ENCODE peak calls at places on chromosomes 1 and 21, in five cellular contexts. Y, A, J, P and Q are unnamed samples. For H3K4me1, the result is how much of the 10 kb centered on the place peaks cover.

GRCh38 chr1:115647919-115648597 is 6.3 kb downstream of the VANGL1 start:
- DNase-seq in A (no peak), J (no peak), P (no peak), Y (no peak), Q (no peak)

GRCh38 chr1:35120458-35121133 is 41.4 kb downstream of the ZMYM1 start:
- DNase-seq in P (peak), A (no peak), J (no peak), Y (peak), Q (no peak)

GRCh38 chr1:26697978-26698849 is 2.4 kb downstream of the ARID1A start:
- DNase-seq in J (peak), P (peak), A (peak), Y (peak), Q (peak)

GRCh38 chr1:53559854-53560571 is 100.8 kb downstream of the DMRTB1 start:
- DNase-seq in J (no peak), Y (no peak), A (no peak), P (no peak), Q (no peak)

GRCh38 chr1:171841931-171842723 is 829 bp downstream of the DNM3 start:
- DNase-seq in J (peak), A (no peak), Y (peak), P (peak), Q (peak)

GRCh38 chr1:92850019-92850418 is 18.2 kb downstream of the RPL5 start:
- DNase-seq in J (no peak), Y (no peak), P (no peak), A (no peak), Q (no peak)

GRCh38 chr1:178648159-178648558 is 76.9 kb upstream of the RALGPS2 start:
- DNase-seq in J (no peak), Y (no peak), A (no peak), P (no peak), Q (no peak)

GRCh38 chr1:223717695-223718363 is 5.5 kb downstream of the CAPN2 start:
- DNase-seq in Y (no peak), J (no peak), A (no peak), P (no peak), Q (no peak)

GRCh38 chr1:22930235-22930912 is 42.3 kb downstream of the LACTBL1 start:
- DNase-seq in Y (peak), A (peak), J (peak), P (peak), Q (no peak)

GRCh38 chr21:35481005-35481404 is 431.9 kb upstream of the RUNX1 start:
- DNase-seq in J (no peak), P (no peak), Y (peak), A (no peak), Q (no peak)

GRCh38 chr1:165688046-165688445 is 10.3 kb downstream of the ALDH9A1 start:
- DNase-seq in Y (no peak), J (no peak), P (no peak), A (no peak), Q (no peak)

GRCh38 chr1:76153856-76154212 is 79.3 kb downstream of the ST6GALNAC3 start:
- DNase-seq in J (no peak), Y (no peak), P (no peak), A (no peak), Q (no peak)

GRCh38 chr1:11794446-11795237 is 11.1 kb downstream of the MTHFR start:
- DNase-seq in Y (no peak), A (no peak), P (no peak), J (no peak), Q (no peak)

GRCh38 chr1:163085041-163085903 is 16.1 kb downstream of the RGS4 start:
- DNase-seq in Y (no peak), J (no peak), P (no peak), A (no peak), Q (no peak)

GRCh38 chr1:178651742-178652141 is 73.3 kb upstream of the RALGPS2 start:
- DNase-seq in A (no peak), Y (no peak), P (no peak), J (no peak), Q (no peak)

GRCh38 chr1:217109928-217110327 is 386.7 kb upstream of the ESRRG start:
- DNase-seq in J (no peak), A (no peak), Y (no peak), P (no peak), Q (no peak)

GRCh38 chr1:119298687-119299086 is 69.9 kb upstream of the HAO2 start:
- DNase-seq in J (no peak), Y (peak), A (no peak), P (no peak), Q (no peak)

GRCh38 chr1:171910786-171911185 is 69.5 kb downstream of the DNM3 start:
- DNase-seq in J (no peak), Y (no peak), P (no peak), A (no peak), Q (no peak)

GRCh38 chr1:240999826-241000225 is 357.2 kb downstream of the RGS7 start:
- DNase-seq in J (no peak), Y (no peak), A (no peak), P (no peak), Q (no peak)

GRCh38 chr1:151189638-151190445 is at the start of gene VPS72:
- DNase-seq in Y (peak), A (peak), P (peak), J (peak), Q (peak)

GRCh38 chr1:234624718-234625117 is 14.7 kb upstream of the IRF2BP2 start:
- DNase-seq in A (no peak), J (no peak), Y (no peak), P (no peak), Q (no peak)

GRCh38 chr1:53295746-53296722 is 31.8 kb downstream of the LRP8 start:
- DNase-seq in Y (peak), A (no peak), P (no peak), J (peak), Q (no peak)

GRCh38 chr1:6691507-6691906 is 10.1 kb downstream of the DNAJC11 start:
- DNase-seq in Y (no peak), P (no peak), A (no peak), J (no peak), Q (no peak)

GRCh38 chr1:68703921-68704354 is 207.1 kb upstream of the DEPDC1 start:
- DNase-seq in J (no peak), A (no peak), P (no peak), Y (no peak), Q (no peak)

GRCh38 chr1:178224358-178224757 is 130.5 kb downstream of the RASAL2 start:
- DNase-seq in P (no peak), J (no peak), Y (peak), A (no peak), Q (no peak)

GRCh38 chr21:36323032-36323431 is 3.0 kb downstream of the MORC3 start:
- DNase-seq in A (no peak), Y (no peak), J (no peak), P (no peak), Q (no peak)

GRCh38 chr1:201366696-201367095 is 10.8 kb downstream of the TNNT2 start:
- DNase-seq in J (no peak), Y (no peak), P (no peak), A (no peak), Q (no peak)

GRCh38 chr1:169044971-169045370 is 61.5 kb upstream of the ATP1B1 start:
- DNase-seq in Y (no peak), P (no peak), A (peak), J (no peak), Q (no peak)

GRCh38 chr1:109620890-109621289 is 1.3 kb downstream of the AMPD2 start:
- DNase-seq in Y (peak), P (peak), J (peak), A (peak), Q (peak)

GRCh38 chr1:109623601-109624161 is 4.0 kb downstream of the AMPD2 start:
- DNase-seq in A (no peak), P (peak), J (no peak), Y (no peak), Q (no peak)

GRCh38 chr1:109621402-109622101 is 1.9 kb downstream of the AMPD2 start:
- DNase-seq in Y (no peak), A (no peak), P (peak), J (peak), Q (no peak)

GRCh38 chr1:109622895-109623294 is 3.3 kb downstream of the AMPD2 start:
- DNase-seq in Y (no peak), P (no peak), A (no peak), J (no peak), Q (no peak)

DNA sequence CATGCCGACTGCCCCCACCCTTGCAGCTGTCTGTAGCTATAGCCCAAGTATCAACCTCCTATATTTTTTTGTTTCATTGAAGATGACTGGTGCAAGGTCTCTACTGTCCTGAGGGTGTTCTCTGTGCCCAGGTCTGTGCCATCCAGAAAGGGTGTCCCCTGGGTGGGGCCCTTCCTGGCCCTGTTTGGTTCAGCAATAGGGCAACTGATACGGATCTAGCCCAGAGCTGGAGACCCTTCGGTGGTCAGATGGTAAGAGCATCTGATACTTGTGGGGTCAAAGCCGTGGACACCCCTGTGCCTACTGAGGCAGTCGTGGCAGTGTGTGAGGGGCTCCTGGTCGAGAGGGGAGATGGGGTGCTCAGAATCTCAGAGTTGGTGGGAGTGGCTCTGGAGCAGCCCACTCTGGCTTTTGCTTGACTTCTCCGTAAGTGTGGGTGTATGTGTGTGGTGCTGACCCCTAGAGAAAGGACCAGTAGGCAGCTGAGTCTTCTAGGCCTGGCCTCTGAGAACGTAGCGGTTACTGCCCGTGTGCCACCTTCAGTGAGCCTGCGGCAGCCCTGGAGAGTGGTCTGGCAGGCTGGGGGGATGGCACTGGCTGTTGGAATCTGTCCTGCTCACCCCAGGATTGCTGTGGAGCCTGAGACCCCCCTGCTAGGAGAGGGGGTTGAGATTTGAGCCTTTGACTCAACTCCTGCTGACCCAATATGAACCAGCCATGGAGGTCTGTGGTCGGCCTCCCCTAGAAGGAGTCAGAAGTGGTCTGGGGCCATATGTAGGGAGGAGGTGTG is 2.7 kb downstream of the AMPD2 start:
- DNase-seq in J (no peak), P (no peak), A (no peak), Y (no peak), Q (no peak)
- H3K4me1 ChIP-seq in J (under half), P (under half), A (half or more), Y (under half), Q (half or more)

DNA sequence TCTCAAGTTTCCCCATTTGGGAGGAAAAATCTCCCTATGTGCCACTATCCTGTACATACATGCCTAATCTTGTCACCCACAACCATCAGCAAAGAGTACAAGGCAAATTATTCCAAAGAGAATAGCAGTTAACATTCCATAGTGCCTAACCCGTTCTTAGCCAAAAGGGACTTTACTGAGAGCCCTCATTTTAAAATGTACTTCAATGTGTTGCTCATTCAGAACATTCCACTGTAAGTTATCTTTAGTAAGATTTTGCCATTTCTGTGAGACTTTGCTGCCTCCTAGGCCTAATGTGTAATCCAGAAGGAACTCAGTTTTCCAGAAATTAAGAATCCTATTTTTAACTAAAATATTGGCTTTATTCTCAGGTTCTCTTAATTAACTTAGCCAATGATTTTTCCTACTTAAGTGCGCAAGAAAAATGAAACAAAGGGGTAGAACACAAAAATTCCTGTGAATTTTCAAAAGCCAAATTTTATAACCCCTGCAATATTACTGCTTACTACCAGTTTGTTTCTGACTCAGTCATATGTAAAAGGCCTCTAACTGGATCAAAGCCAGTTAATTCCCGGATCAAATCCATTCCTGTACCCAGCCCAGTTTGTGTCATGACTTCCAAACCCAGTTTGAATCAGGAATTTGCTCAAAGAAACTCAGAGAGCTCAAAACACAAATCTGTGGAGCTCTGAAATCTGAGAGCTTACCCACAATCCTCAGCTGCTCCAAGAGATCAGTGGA is 11.4 kb upstream of the MRPL55 start:
- DNase-seq in J (no peak), Y (no peak), A (no peak), P (no peak), Q (no peak)
- H3K4me3 ChIP-seq in J (no peak), Y (no peak), A (no peak), P (no peak), Q (no peak)

DNA sequence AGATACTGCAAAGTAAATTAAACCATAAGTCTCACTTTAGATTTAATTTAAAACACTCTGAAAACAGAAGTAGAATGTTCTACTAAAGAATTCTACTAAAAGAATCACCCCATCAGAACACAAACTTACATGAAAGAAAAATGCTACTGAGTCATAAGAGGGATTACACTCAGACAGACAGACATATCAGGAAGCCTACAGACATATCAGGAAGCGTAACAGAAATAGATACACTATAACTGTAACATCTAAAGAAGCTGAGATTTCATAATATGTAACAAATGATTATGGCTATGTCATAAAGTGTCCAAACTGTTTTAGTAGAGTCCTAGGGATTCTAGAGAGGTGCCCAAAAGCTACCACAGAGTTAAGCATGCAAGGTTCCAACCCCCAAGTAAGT is 23.9 kb downstream of the FOXJ3 start:
- DNase-seq in P (no peak), Y (no peak), J (no peak), A (no peak), Q (no peak)
- H3K4me1 ChIP-seq in P (under half), Y (under half), J (under half), A (under half), Q (under half)

GRCh38 chr1:50371749-50372148 is 51.5 kb downstream of the DMRTA2 start:
- DNase-seq in P (no peak), Y (no peak), J (no peak), A (no peak), Q (no peak)
- H3K4me3 ChIP-seq in P (no peak), Y (no peak), J (no peak), A (no peak), Q (no peak)

GRCh38 chr1:193066606-193067005 is 7.2 kb downstream of the RO60 start:
- DNase-seq in J (no peak), P (no peak), Y (no peak), A (no peak), Q (no peak)
- H3K4me1 ChIP-seq in J (under half), P (under half), Y (under half), A (under half), Q (under half)